ENCODE peak calls at places on chromosomes 6 and 20, in nine cellular contexts. Q, I, L, S, V, G, R, O and K are unnamed samples.

GRCh38 chr6:35086282-35086632 is 54.9 kb downstream of the TCP11 start:
- DNase-seq in Q (no peak), I (no peak), L (no peak), S (no peak), V (no peak), G (no peak), R (no peak), O (no peak), K (no peak)

GRCh38 chr20:54368578-54368977 is 106.8 kb upstream of the DOK5 start:
- DNase-seq in Q (no peak), I (no peak), L (no peak), S (no peak), V (peak), G (no peak), R (no peak), O (no peak), K (no peak)

GRCh38 chr20:51422912-51423667 is 119.4 kb downstream of the NFATC2 start:
- DNase-seq in Q (no peak), I (no peak), L (no peak), S (no peak), V (no peak), G (no peak), R (no peak), O (no peak), K (no peak)

GRCh38 chr6:659716-660581 is 3.0 kb upstream of the HUS1B start:
- DNase-seq in Q (peak), I (no peak), L (no peak), S (no peak), V (no peak), G (no peak), R (no peak), O (no peak), K (peak)

GRCh38 chr20:20638877-20639276 is 73.6 kb downstream of the RALGAPA2 start:
- DNase-seq in Q (no peak), I (no peak), L (no peak), S (no peak), V (no peak), G (no peak), R (no peak), O (no peak), K (peak)

GRCh38 chr6:134035823-134036296 is 16.6 kb downstream of the SLC2A12 start:
- DNase-seq in Q (no peak), I (no peak), L (no peak), S (no peak), V (peak), G (peak), R (no peak), O (peak), K (no peak)

GRCh38 chr20:9359561-9360308 is 154.7 kb upstream of the LAMP5 start:
- DNase-seq in Q (no peak), I (peak), L (no peak), S (peak), V (peak), G (peak), R (peak), O (peak), K (peak)

GRCh38 chr6:43978473-43979360 is 148.5 kb downstream of the MRPL14 start:
- DNase-seq in Q (no peak), I (no peak), L (no peak), S (no peak), V (peak), G (no peak), R (no peak), O (no peak), K (no peak)

GRCh38 chr6:160249687-160250086 is 8.9 kb downstream of the SLC22A2 start:
- DNase-seq in Q (no peak), I (no peak), L (no peak), S (no peak), V (no peak), G (peak), R (no peak), O (no peak), K (no peak)

GRCh38 chr6:88763160-88763559 is 200.3 kb downstream of the RNGTT start:
- DNase-seq in Q (no peak), I (no peak), L (no peak), S (no peak), V (no peak), G (no peak), R (no peak), O (no peak), K (peak)

GRCh38 chr6:15461127-15461944 is 201.5 kb downstream of the DTNBP1 start:
- DNase-seq in Q (no peak), I (no peak), L (no peak), S (no peak), V (no peak), G (no peak), R (no peak), O (no peak), K (no peak)

GRCh38 chr20:61419501-61419900 is 167.4 kb downstream of the CDH4 start:
- DNase-seq in Q (no peak), I (no peak), L (no peak), S (no peak), V (no peak), G (no peak), R (no peak), O (no peak), K (no peak)

GRCh38 chr20:57214948-57215347 is 51.5 kb downstream of the BMP7 start:
- DNase-seq in Q (no peak), I (no peak), L (no peak), S (no peak), V (no peak), G (no peak), R (no peak), O (no peak), K (no peak)

GRCh38 chr6:14382381-14383236 is 265.0 kb downstream of the CD83 start:
- DNase-seq in Q (no peak), I (no peak), L (no peak), S (no peak), V (no peak), G (no peak), R (no peak), O (no peak), K (no peak)

GRCh38 chr20:45342863-45343444 is 5.3 kb downstream of the SDC4 start:
- DNase-seq in Q (no peak), I (no peak), L (no peak), S (no peak), V (no peak), G (peak), R (no peak), O (no peak), K (no peak)

GRCh38 chr6:49937811-49938210 is 26.2 kb downstream of the DEFB114 start:
- DNase-seq in Q (no peak), I (no peak), L (no peak), S (no peak), V (no peak), G (no peak), R (no peak), O (no peak), K (no peak)

GRCh38 chr6:141117869-141118268 is 1014.9 kb upstream of the GJE1 start:
- DNase-seq in Q (no peak), I (no peak), L (no peak), S (no peak), V (no peak), G (no peak), R (no peak), O (no peak), K (no peak)

GRCh38 chr6:166608819-166609218 is 18.2 kb downstream of the RPS6KA2 start:
- DNase-seq in Q (no peak), I (no peak), L (no peak), S (no peak), V (peak), G (no peak), R (no peak), O (no peak), K (no peak)